ENCODE peak calls at places on chromosomes 6 and 20, in nine cellular contexts. H is stomach, Q is astrocyte, P is neuronal stem cell, A is pancreas, S is PC-9, X is left ventricle myocardium inferior, E is esophagus squamous epithelium, G is SJSA1. L is an unnamed sample. For H3K4me1, the result is how much of the 10 kb centered on the place peaks cover.

GRCh38 chr20:1491281-1491840 is at the start of gene SIRPB2:
- DNase-seq in Q (no peak), S (no peak), G (no peak), A (peak), H (no peak), P (no peak), E (no peak), X (peak), L (no peak)

GRCh38 chr6:87851674-87852260 is 149.7 kb upstream of the AKIRIN2 start:
- DNase-seq in E (no peak), Q (no peak), P (no peak), S (no peak), A (no peak), H (no peak), X (no peak), G (no peak), L (no peak)

GRCh38 chr6:118370722-118371121 is 177.4 kb upstream of the PLN start:
- DNase-seq in A (no peak), G (no peak), H (no peak), Q (peak), X (no peak), E (no peak), S (no peak), P (no peak), L (no peak)

GRCh38 chr6:159969204-159969912 is 476 bp downstream of the IGF2R start:
- DNase-seq in H (peak), G (peak), Q (no peak), P (peak), S (no peak), X (peak), A (no peak), E (no peak), L (no peak)

GRCh38 chr6:145648149-145648548 is 87.2 kb downstream of the EPM2A start:
- DNase-seq in X (no peak), H (no peak), S (no peak), E (no peak), A (no peak), Q (no peak), P (no peak), G (no peak), L (no peak)

GRCh38 chr6:45609141-45609638 is 231.5 kb upstream of the SUPT3H start:
- DNase-seq in A (no peak), S (no peak), G (no peak), P (no peak), X (no peak), Q (peak), H (no peak), E (no peak), L (no peak)

GRCh38 chr20:16785221-16785620 is 37.1 kb downstream of the OTOR start:
- DNase-seq in S (no peak), X (no peak), E (no peak), Q (peak), P (no peak), A (no peak), H (no peak), G (no peak), L (no peak)

GRCh38 chr6:45507156-45507555 is 129.4 kb upstream of the SUPT3H start:
- DNase-seq in A (no peak), S (peak), G (no peak), E (no peak), Q (no peak), H (no peak), P (no peak), X (no peak), L (no peak)

GRCh38 chr6:54431466-54431865 is 123.2 kb downstream of the TINAG start:
- DNase-seq in X (no peak), Q (no peak), G (no peak), S (no peak), H (no peak), E (no peak), A (no peak), P (no peak), L (no peak)

GRCh38 chr20:57579898-57580447 is 19.1 kb downstream of the PCK1 start:
- DNase-seq in G (no peak), S (no peak), P (no peak), X (no peak), H (no peak), E (no peak), Q (peak), A (no peak), L (no peak)

GRCh38 chr6:27078734-27079357 is 168.7 kb upstream of the PRSS16 start:
- DNase-seq in A (peak), E (no peak), G (no peak), Q (peak), H (peak), X (no peak), P (peak), S (peak), L (peak)

GRCh38 chr20:40669692-40670091 is 19.3 kb downstream of the MAFB start:
- DNase-seq in Q (no peak), S (no peak), H (peak), G (no peak), E (no peak), P (no peak), X (peak), A (no peak), L (no peak)

GRCh38 chr6:118812972-118813371 is 81.0 kb upstream of the ASF1A start:
- DNase-seq in E (no peak), G (no peak), Q (peak), X (no peak), A (no peak), P (no peak), S (no peak), H (no peak), L (no peak)

GRCh38 chr6:128806274-128806673 is 76.7 kb upstream of the LAMA2 start:
- DNase-seq in E (no peak), Q (no peak), A (no peak), S (peak), H (no peak), G (no peak), P (no peak), X (no peak), L (no peak)

GRCh38 chr6:129860901-129861665 is at the start of gene TMEM244:
- DNase-seq in H (no peak), E (no peak), P (no peak), S (no peak), A (no peak), G (no peak), X (no peak), Q (peak), L (no peak)

GRCh38 chr20:2750343-2751251 is 49.8 kb downstream of the CPXM1 start:
- DNase-seq in G (no peak), P (no peak), E (no peak), H (peak), S (no peak), X (no peak), Q (no peak), A (peak), L (no peak)

GRCh38 chr6:2990179-2990931 is 9.3 kb upstream of the NQO2 start:
- DNase-seq in E (no peak), Q (peak), X (no peak), H (no peak), S (peak), A (peak), G (no peak), P (no peak), L (peak)

GRCh38 chr6:123091896-123092271 is 95.8 kb downstream of the CLVS2 start:
- DNase-seq in E (no peak), H (no peak), P (no peak), X (no peak), G (no peak), A (no peak), S (no peak), Q (no peak), L (no peak)

GRCh38 chr6:119495230-119495683 is 145.7 kb upstream of the MAN1A1 start:
- DNase-seq in S (no peak), Q (no peak), X (peak), E (no peak), G (no peak), A (peak), H (peak), P (no peak), L (no peak)

GRCh38 chr6:49634811-49635159 is 1.9 kb downstream of the RHAG start:
- DNase-seq in G (no peak), E (no peak), P (no peak), H (no peak), S (no peak), A (no peak), X (no peak), Q (no peak), L (no peak)

GRCh38 chr6:39870950-39871349 is 63.3 kb downstream of the MOCS1 start:
- DNase-seq in E (no peak), Q (no peak), X (no peak), G (no peak), S (no peak), H (no peak), P (no peak), A (no peak), L (no peak)

GRCh38 chr20:40991181-40991889 is 37.3 kb upstream of the TOP1 start:
- DNase-seq in A (no peak), Q (no peak), E (no peak), S (no peak), H (no peak), X (no peak), G (no peak), P (no peak), L (no peak)

GRCh38 chr6:52053038-52053704 is 34.2 kb downstream of the PKHD1 start:
- DNase-seq in S (no peak), Q (no peak), X (no peak), E (no peak), H (no peak), P (no peak), G (no peak), A (no peak), L (no peak)

GRCh38 chr6:21780601-21781000 is 187.1 kb downstream of the SOX4 start:
- DNase-seq in E (no peak), X (no peak), H (no peak), G (peak), P (no peak), A (no peak), Q (no peak), S (no peak), L (no peak)

GRCh38 chr6:30781697-30782424 is 37.5 kb upstream of the IER3 start:
- DNase-seq in Q (peak), E (peak), G (peak), A (peak), X (peak), H (peak), S (peak), P (no peak), L (peak)

GRCh38 chr6:167643716-167644115 is 183.0 kb upstream of the AFDN start:
- DNase-seq in G (no peak), S (no peak), A (no peak), P (no peak), X (no peak), Q (no peak), H (no peak), E (no peak), L (no peak)

GRCh38 chr6:167643223-167643622 is 183.5 kb upstream of the AFDN start:
- DNase-seq in E (no peak), X (no peak), G (no peak), A (no peak), Q (no peak), S (no peak), P (no peak), H (no peak), L (peak)

GRCh38 chr6:167647333-167647732 is 179.4 kb upstream of the AFDN start:
- DNase-seq in Q (peak), X (no peak), A (no peak), S (no peak), H (no peak), P (no peak), G (no peak), E (no peak), L (no peak)

GRCh38 chr6:167644404-167645132 is 182.1 kb upstream of the AFDN start:
- DNase-seq in S (no peak), A (no peak), X (no peak), E (no peak), Q (no peak), P (no peak), H (no peak), G (no peak), L (no peak)

GRCh38 chr6:167645383-167645782 is 181.3 kb upstream of the AFDN start:
- DNase-seq in A (no peak), E (no peak), X (no peak), Q (no peak), P (no peak), S (no peak), H (no peak), G (no peak), L (no peak)
- H3K4me1 ChIP-seq in A (under half), E (under half), X (under half), Q (under half), P (under half), S (under half), H (under half), G (under half), L (under half)

GRCh38 chr20:19304886-19305415 is 92.5 kb downstream of the SLC24A3 start:
- DNase-seq in H (no peak), S (no peak), P (no peak), X (no peak), G (no peak), E (no peak), Q (no peak), A (no peak), L (no peak)

GRCh38 chr20:19310541-19310940 is 98.1 kb downstream of the SLC24A3 start:
- DNase-seq in H (no peak), S (no peak), A (no peak), P (no peak), Q (no peak), E (no peak), G (no peak), X (no peak), L (no peak)

GRCh38 chr20:19304389-19304788 is 91.9 kb downstream of the SLC24A3 start:
- DNase-seq in G (no peak), P (no peak), Q (no peak), S (no peak), X (no peak), A (no peak), H (no peak), E (no peak), L (no peak)

GRCh38 chr20:19313342-19314069 is 101.1 kb downstream of the SLC24A3 start:
- DNase-seq in E (no peak), P (no peak), Q (no peak), G (no peak), H (no peak), X (no peak), A (no peak), S (no peak), L (no peak)

DNA sequence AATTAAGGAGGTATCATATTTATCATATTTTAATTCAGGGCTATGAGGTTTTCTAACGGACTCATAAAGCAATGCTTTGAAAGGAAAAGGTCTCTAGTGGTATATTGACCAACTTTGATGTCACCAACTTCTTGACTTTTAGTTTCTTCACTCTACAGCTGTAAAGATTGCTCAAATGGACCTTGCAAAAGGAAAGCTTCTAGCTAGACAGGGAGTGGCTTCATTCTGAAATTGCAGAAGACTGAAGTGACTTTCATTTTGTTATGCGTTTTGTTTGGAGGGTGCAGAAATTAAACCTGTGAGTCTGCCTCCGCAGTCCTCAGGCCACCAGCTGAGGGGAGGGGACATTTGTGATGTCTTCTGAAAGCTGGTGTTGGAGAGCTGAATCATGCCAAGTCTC is 95.7 kb downstream of the SLC24A3 start:
- DNase-seq in S (no peak), P (no peak), A (no peak), H (no peak), E (no peak), G (no peak), X (no peak), Q (no peak), L (no peak)
- H3K4me1 ChIP-seq in S (under half), P (under half), A (under half), H (under half), E (under half), G (under half), X (under half), Q (under half), L (under half)

GRCh38 chr20:43939762-43940121 is 25.1 kb downstream of the TOX2 start:
- DNase-seq in S (peak), G (no peak), X (no peak), E (no peak), A (no peak), P (no peak), H (no peak), Q (no peak), L (peak)
- H3K4me1 ChIP-seq in S (half or more), G (half or more), X (under half), E (half or more), A (under half), P (under half), H (under half), Q (under half), L (under half)

GRCh38 chr6:34671362-34671761 is 25.2 kb downstream of the ILRUN start:
- DNase-seq in X (no peak), A (no peak), E (no peak), S (no peak), Q (no peak), G (no peak), H (no peak), P (no peak), L (no peak)

GRCh38 chr6:34663887-34664269 is 32.7 kb downstream of the ILRUN start:
- DNase-seq in X (no peak), G (no peak), P (no peak), Q (no peak), E (no peak), A (no peak), H (no peak), S (no peak), L (no peak)

GRCh38 chr6:34665019-34665418 is 31.5 kb downstream of the ILRUN start:
- DNase-seq in Q (no peak), G (no peak), X (no peak), A (no peak), P (no peak), H (no peak), S (no peak), E (no peak), L (no peak)

GRCh38 chr6:34664270-34664971 is 32.1 kb downstream of the ILRUN start:
- DNase-seq in H (no peak), X (no peak), Q (no peak), S (no peak), E (no peak), G (no peak), P (no peak), A (no peak), L (no peak)

DNA sequence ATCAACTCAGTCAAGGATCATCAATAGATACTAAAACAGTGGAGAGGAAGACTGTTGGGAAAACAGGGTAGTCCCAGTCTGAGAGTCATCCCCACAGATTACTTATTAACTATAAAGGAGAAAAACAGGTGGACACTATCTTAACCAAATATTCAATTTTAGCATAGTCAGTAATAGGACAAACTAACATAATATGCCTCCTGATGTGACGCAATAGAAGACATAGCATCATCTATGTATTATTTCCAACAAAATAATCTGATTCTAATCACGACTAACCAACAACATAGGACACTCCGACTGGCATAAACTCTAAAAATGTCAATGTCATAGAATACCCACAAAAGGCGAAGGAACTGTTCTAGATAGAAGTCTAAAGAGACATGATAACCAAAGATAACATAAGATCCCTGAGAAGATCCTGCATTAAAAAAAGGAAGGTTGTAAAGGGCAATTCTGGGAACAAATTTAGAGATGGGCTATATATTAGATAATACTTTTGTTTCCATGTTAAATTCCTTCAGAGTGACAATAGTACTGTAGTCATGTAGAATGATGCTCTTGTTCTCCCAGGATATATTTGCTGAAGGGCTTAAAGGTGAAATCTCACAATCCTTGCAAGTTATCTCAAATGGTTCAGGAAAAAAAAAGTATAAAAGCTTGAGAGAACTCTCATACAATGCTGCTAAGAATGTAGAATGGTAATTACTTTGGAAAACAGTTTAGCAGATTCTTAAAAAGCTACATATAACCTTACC is 28.9 kb downstream of the ILRUN start:
- DNase-seq in G (no peak), Q (no peak), E (no peak), P (no peak), S (no peak), H (no peak), X (no peak), A (no peak), L (no peak)
- H3K4me1 ChIP-seq in G (under half), Q (under half), E (half or more), P (under half), S (under half), H (under half), X (half or more), A (under half), L (under half)

GRCh38 chr6:56521988-56522387 is 120.7 kb downstream of the DST start:
- DNase-seq in A (no peak), P (no peak), H (no peak), Q (no peak), G (no peak), E (no peak), S (no peak), X (no peak), L (no peak)
- H3K4me1 ChIP-seq in A (under half), P (under half), H (under half), Q (under half), G (under half), E (under half), S (under half), X (half or more), L (under half)

DNA sequence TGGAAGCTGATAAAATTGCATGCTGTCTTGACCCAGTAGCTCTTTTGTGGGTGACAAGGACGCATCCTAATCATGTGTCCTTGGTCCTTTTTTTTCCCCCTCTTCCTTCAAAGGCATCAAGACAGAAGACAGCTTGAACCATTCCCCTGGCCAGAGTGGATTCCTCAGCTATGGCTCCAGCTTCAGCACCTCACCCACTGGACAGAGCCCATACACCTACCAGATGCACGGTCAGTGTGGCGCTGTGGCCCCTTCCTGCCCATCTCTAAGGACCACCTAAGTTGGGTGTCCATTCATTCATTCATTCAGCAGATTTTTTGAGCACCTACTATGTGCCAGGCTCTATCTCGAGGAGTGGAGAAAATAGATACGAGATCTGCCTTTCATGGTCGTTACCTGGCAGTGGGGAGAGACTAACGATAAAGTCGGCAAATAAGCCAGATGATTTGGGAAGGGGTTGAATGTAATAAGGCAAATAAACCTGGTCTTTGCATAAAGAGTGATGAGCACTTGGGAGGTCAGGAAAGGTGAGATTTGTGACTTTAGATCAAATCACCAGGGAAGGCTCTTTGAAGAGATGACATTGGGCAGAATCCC is 121.5 kb downstream of the EYA2 start:
- DNase-seq in Q (no peak), S (no peak), P (no peak), X (no peak), A (no peak), H (no peak), G (no peak), E (no peak), L (no peak)
- H3K4me1 ChIP-seq in Q (under half), S (under half), P (under half), X (under half), A (under half), H (under half), G (under half), E (under half), L (under half)

DNA sequence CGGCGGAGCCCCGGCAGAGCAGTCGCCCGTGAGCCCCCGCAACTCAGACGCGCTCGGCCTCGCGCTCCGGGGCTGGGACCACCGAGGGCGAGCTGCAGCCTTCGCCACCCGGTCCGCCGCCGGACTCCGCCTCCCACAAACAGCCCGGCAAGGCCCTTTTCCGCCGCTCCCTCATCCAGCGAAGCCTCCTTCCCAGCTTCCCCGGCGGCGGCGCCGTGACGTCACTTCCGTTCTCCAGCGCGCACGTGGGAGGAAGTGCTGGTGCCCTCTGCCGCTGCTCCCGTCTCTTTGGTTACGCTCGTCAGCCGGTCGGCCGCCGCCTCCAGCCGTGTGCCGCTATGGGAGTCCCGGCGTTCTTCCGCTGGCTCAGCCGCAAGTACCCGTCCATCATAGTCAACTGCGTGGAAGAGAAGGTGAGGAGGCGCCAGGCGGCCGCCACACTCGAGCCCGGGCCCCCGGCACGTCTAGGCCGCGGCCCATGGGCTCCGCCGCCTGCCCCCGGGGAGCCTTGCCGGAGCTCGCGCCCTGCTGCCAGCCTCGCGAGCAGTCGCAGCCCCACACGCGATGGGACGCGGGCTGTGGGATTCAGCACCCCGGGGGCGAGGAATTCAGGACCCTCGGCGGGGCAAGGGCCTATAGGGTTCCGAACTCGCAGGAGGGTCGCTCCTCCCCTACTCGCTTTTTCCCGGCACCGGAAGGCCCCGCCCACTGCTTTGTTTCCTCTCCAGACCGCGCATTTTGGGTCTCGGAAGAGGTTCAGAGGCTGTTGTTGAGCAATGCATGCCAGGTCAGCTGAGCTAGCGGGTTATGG is at the start of gene XRN2:
- DNase-seq in G (peak), X (peak), P (peak), S (peak), Q (peak), A (peak), H (peak), E (peak), L (peak)
- H3K4me1 ChIP-seq in G (under half), X (under half), P (under half), S (under half), Q (under half), A (under half), H (under half), E (under half), L (under half)